ENCODE peak calls at places on chromosome 15, in nine cellular contexts. One of them, this sample, is unnamed.

GRCh38 chr15:70102827-70103226 is 5.1 kb upstream of the TLE3 start:
- DNase-seq in RWPE2: no peak
- DNase-seq in stomach: no peak
- DNase-seq in SK-N-SH: no peak
- DNase-seq in GM23338: no peak
- DNase-seq in body of pancreas: no peak
- DNase-seq in kidney epithelial cell: no peak
- DNase-seq in HCT116: no peak
- DNase-seq in CD4-positive, alpha-beta memory T cell: no peak
- DNase-seq in this sample: no peak

GRCh38 chr15:49435201-49435600 is 12.2 kb downstream of the FGF7 start:
- DNase-seq in RWPE2: no peak
- DNase-seq in stomach: no peak
- DNase-seq in SK-N-SH: no peak
- DNase-seq in GM23338: no peak
- DNase-seq in body of pancreas: no peak
- DNase-seq in kidney epithelial cell: no peak
- DNase-seq in HCT116: no peak
- DNase-seq in CD4-positive, alpha-beta memory T cell: no peak
- DNase-seq in this sample: no peak

GRCh38 chr15:100537326-100537725 is 8.6 kb upstream of the CERS3 start:
- DNase-seq in RWPE2: no peak
- DNase-seq in stomach: no peak
- DNase-seq in SK-N-SH: no peak
- DNase-seq in GM23338: no peak
- DNase-seq in body of pancreas: no peak
- DNase-seq in kidney epithelial cell: no peak
- DNase-seq in HCT116: no peak
- DNase-seq in CD4-positive, alpha-beta memory T cell: no peak
- DNase-seq in this sample: no peak

GRCh38 chr15:51260262-51260661 is 78.1 kb downstream of the CYP19A1 start:
- DNase-seq in RWPE2: no peak
- DNase-seq in stomach: no peak
- DNase-seq in SK-N-SH: peak; percentile 61
- DNase-seq in GM23338: no peak
- DNase-seq in body of pancreas: no peak
- DNase-seq in kidney epithelial cell: no peak
- DNase-seq in HCT116: no peak
- DNase-seq in CD4-positive, alpha-beta memory T cell: no peak
- DNase-seq in this sample: no peak

GRCh38 chr15:69472046-69472445 is 19.4 kb downstream of the RPLP1 start:
- DNase-seq in RWPE2: no peak
- DNase-seq in stomach: no peak
- DNase-seq in SK-N-SH: no peak
- DNase-seq in GM23338: no peak
- DNase-seq in body of pancreas: no peak
- DNase-seq in kidney epithelial cell: no peak
- DNase-seq in HCT116: no peak
- DNase-seq in CD4-positive, alpha-beta memory T cell: no peak
- DNase-seq in this sample: no peak

GRCh38 chr15:49037546-49037940 is 8.7 kb downstream of the SECISBP2L start:
- DNase-seq in RWPE2: no peak
- DNase-seq in stomach: no peak
- DNase-seq in SK-N-SH: no peak
- DNase-seq in GM23338: no peak
- DNase-seq in body of pancreas: no peak
- DNase-seq in kidney epithelial cell: no peak
- DNase-seq in HCT116: no peak
- DNase-seq in CD4-positive, alpha-beta memory T cell: no peak
- DNase-seq in this sample: no peak

GRCh38 chr15:59013246-59013645 is 25.8 kb downstream of the RNF111 start:
- DNase-seq in RWPE2: no peak
- DNase-seq in stomach: no peak
- DNase-seq in SK-N-SH: no peak
- DNase-seq in GM23338: no peak
- DNase-seq in body of pancreas: no peak
- DNase-seq in kidney epithelial cell: no peak
- DNase-seq in HCT116: no peak
- DNase-seq in CD4-positive, alpha-beta memory T cell: no peak
- DNase-seq in this sample: no peak

GRCh38 chr15:61115241-61115640 is 113.9 kb downstream of the RORA start:
- DNase-seq in RWPE2: no peak
- DNase-seq in stomach: no peak
- DNase-seq in SK-N-SH: no peak
- DNase-seq in GM23338: no peak
- DNase-seq in body of pancreas: no peak
- DNase-seq in kidney epithelial cell: no peak
- DNase-seq in HCT116: no peak
- DNase-seq in CD4-positive, alpha-beta memory T cell: no peak
- DNase-seq in this sample: no peak

GRCh38 chr15:82530606-82531379 is 9.5 kb downstream of the RPS17 start:
- DNase-seq in RWPE2: peak; percentile 86
- DNase-seq in stomach: peak; percentile 87
- DNase-seq in SK-N-SH: peak; percentile 82
- DNase-seq in GM23338: peak; percentile 83
- DNase-seq in body of pancreas: peak; percentile 93
- DNase-seq in kidney epithelial cell: peak; percentile 26
- DNase-seq in HCT116: peak; percentile 73
- DNase-seq in CD4-positive, alpha-beta memory T cell: peak; percentile 77
- DNase-seq in this sample: peak; percentile 79

GRCh38 chr15:39497016-39497758 is 83.7 kb upstream of the THBS1 start:
- DNase-seq in RWPE2: no peak
- DNase-seq in stomach: no peak
- DNase-seq in SK-N-SH: no peak
- DNase-seq in GM23338: no peak
- DNase-seq in body of pancreas: no peak
- DNase-seq in kidney epithelial cell: no peak
- DNase-seq in HCT116: no peak
- DNase-seq in CD4-positive, alpha-beta memory T cell: no peak
- DNase-seq in this sample: no peak

GRCh38 chr15:31175484-31175883 is 74.0 kb upstream of the TRPM1 start:
- DNase-seq in RWPE2: no peak
- DNase-seq in stomach: no peak
- DNase-seq in SK-N-SH: no peak
- DNase-seq in GM23338: no peak
- DNase-seq in body of pancreas: no peak
- DNase-seq in kidney epithelial cell: no peak
- DNase-seq in HCT116: no peak
- DNase-seq in CD4-positive, alpha-beta memory T cell: no peak
- DNase-seq in this sample: no peak

GRCh38 chr15:96402403-96402802 is 71.9 kb downstream of the NR2F2 start:
- DNase-seq in RWPE2: no peak
- DNase-seq in stomach: no peak
- DNase-seq in SK-N-SH: no peak
- DNase-seq in GM23338: no peak
- DNase-seq in body of pancreas: no peak
- DNase-seq in kidney epithelial cell: no peak
- DNase-seq in HCT116: no peak
- DNase-seq in CD4-positive, alpha-beta memory T cell: no peak
- DNase-seq in this sample: no peak

GRCh38 chr15:68154923-68155559 is 50.1 kb downstream of the CALML4 start:
- DNase-seq in RWPE2: no peak
- DNase-seq in stomach: peak; percentile 37
- DNase-seq in SK-N-SH: peak; percentile 39
- DNase-seq in GM23338: peak; percentile 83
- DNase-seq in body of pancreas: peak; percentile 43
- DNase-seq in kidney epithelial cell: peak; percentile 31
- DNase-seq in HCT116: peak; percentile 27
- DNase-seq in CD4-positive, alpha-beta memory T cell: peak; percentile 14
- DNase-seq in this sample: no peak

GRCh38 chr15:73628976-73629854 is 4.0 kb downstream of the NPTN start:
- DNase-seq in RWPE2: no peak
- DNase-seq in stomach: no peak
- DNase-seq in SK-N-SH: peak; percentile 35
- DNase-seq in GM23338: no peak
- DNase-seq in body of pancreas: no peak
- DNase-seq in kidney epithelial cell: no peak
- DNase-seq in HCT116: no peak
- DNase-seq in CD4-positive, alpha-beta memory T cell: no peak
- DNase-seq in this sample: no peak

GRCh38 chr15:89876736-89877135 is 17.1 kb downstream of the AP3S2 start:
- DNase-seq in RWPE2: no peak
- DNase-seq in stomach: no peak
- DNase-seq in SK-N-SH: no peak
- DNase-seq in GM23338: no peak
- DNase-seq in body of pancreas: no peak
- DNase-seq in kidney epithelial cell: no peak
- DNase-seq in HCT116: no peak
- DNase-seq in CD4-positive, alpha-beta memory T cell: no peak
- DNase-seq in this sample: no peak
- H3K36me3 ChIP-seq in RWPE2: peaks cover 86% of the 10 kb centered on the region
- H3K36me3 ChIP-seq in stomach: peaks cover 77% of the 10 kb centered on the region
- H3K36me3 ChIP-seq in SK-N-SH: peaks cover 25% of the 10 kb centered on the region
- H3K36me3 ChIP-seq in GM23338: no peaks in the 10 kb centered on the region
- H3K36me3 ChIP-seq in body of pancreas: no peaks in the 10 kb centered on the region
- H3K36me3 ChIP-seq in kidney epithelial cell: no peaks in the 10 kb centered on the region
- H3K36me3 ChIP-seq in HCT116: peaks cover 21% of the 10 kb centered on the region
- H3K36me3 ChIP-seq in CD4-positive, alpha-beta memory T cell: peaks cover under 1% of the 10 kb centered on the region
- H3K36me3 ChIP-seq in this sample: peaks cover 68% of the 10 kb centered on the region

GRCh38 chr15:44647036-44647435 is 16.4 kb downstream of the SPG11 start:
- DNase-seq in RWPE2: no peak
- DNase-seq in stomach: no peak
- DNase-seq in SK-N-SH: no peak
- DNase-seq in GM23338: no peak
- DNase-seq in body of pancreas: no peak
- DNase-seq in kidney epithelial cell: no peak
- DNase-seq in HCT116: no peak
- DNase-seq in CD4-positive, alpha-beta memory T cell: no peak
- DNase-seq in this sample: no peak
- H3K36me3 ChIP-seq in RWPE2: peaks cover 82% of the 10 kb centered on the region
- H3K36me3 ChIP-seq in stomach: peaks cover 72% of the 10 kb centered on the region
- H3K36me3 ChIP-seq in SK-N-SH: peaks cover 33% of the 10 kb centered on the region
- H3K36me3 ChIP-seq in GM23338: peaks cover 10% of the 10 kb centered on the region
- H3K36me3 ChIP-seq in body of pancreas: no peaks in the 10 kb centered on the region
- H3K36me3 ChIP-seq in kidney epithelial cell: peaks cover 2% of the 10 kb centered on the region
- H3K36me3 ChIP-seq in HCT116: peaks cover 36% of the 10 kb centered on the region
- H3K36me3 ChIP-seq in CD4-positive, alpha-beta memory T cell: peaks cover 33% of the 10 kb centered on the region
- H3K36me3 ChIP-seq in this sample: peaks cover 76% of the 10 kb centered on the region

GRCh38 chr15:78004222-78004727 is 73.2 kb downstream of the TBC1D2B start:
- DNase-seq in RWPE2: no peak
- DNase-seq in stomach: no peak
- DNase-seq in SK-N-SH: no peak
- DNase-seq in GM23338: no peak
- DNase-seq in body of pancreas: peak; percentile 48
- DNase-seq in kidney epithelial cell: no peak
- DNase-seq in HCT116: no peak
- DNase-seq in CD4-positive, alpha-beta memory T cell: no peak
- DNase-seq in this sample: no peak

GRCh38 chr15:78004919-78005634 is 72.4 kb downstream of the TBC1D2B start:
- DNase-seq in RWPE2: no peak
- DNase-seq in stomach: peak; percentile 84
- DNase-seq in SK-N-SH: peak; percentile 80
- DNase-seq in GM23338: no peak
- DNase-seq in body of pancreas: peak; percentile 88
- DNase-seq in kidney epithelial cell: no peak
- DNase-seq in HCT116: no peak
- DNase-seq in CD4-positive, alpha-beta memory T cell: no peak
- DNase-seq in this sample: peak; percentile 77

GRCh38 chr15:78007211-78007956 is 70.1 kb downstream of the TBC1D2B start:
- DNase-seq in RWPE2: no peak
- DNase-seq in stomach: no peak
- DNase-seq in SK-N-SH: no peak
- DNase-seq in GM23338: no peak
- DNase-seq in body of pancreas: peak; percentile 76
- DNase-seq in kidney epithelial cell: no peak
- DNase-seq in HCT116: no peak
- DNase-seq in CD4-positive, alpha-beta memory T cell: no peak
- DNase-seq in this sample: no peak

GRCh38 chr15:78007965-78008886 is 69.3 kb downstream of the TBC1D2B start:
- DNase-seq in RWPE2: no peak
- DNase-seq in stomach: peak; percentile 92
- DNase-seq in SK-N-SH: no peak
- DNase-seq in GM23338: no peak
- DNase-seq in body of pancreas: peak; percentile 97
- DNase-seq in kidney epithelial cell: no peak
- DNase-seq in HCT116: no peak
- DNase-seq in CD4-positive, alpha-beta memory T cell: no peak
- DNase-seq in this sample: peak; percentile 70

DNA sequence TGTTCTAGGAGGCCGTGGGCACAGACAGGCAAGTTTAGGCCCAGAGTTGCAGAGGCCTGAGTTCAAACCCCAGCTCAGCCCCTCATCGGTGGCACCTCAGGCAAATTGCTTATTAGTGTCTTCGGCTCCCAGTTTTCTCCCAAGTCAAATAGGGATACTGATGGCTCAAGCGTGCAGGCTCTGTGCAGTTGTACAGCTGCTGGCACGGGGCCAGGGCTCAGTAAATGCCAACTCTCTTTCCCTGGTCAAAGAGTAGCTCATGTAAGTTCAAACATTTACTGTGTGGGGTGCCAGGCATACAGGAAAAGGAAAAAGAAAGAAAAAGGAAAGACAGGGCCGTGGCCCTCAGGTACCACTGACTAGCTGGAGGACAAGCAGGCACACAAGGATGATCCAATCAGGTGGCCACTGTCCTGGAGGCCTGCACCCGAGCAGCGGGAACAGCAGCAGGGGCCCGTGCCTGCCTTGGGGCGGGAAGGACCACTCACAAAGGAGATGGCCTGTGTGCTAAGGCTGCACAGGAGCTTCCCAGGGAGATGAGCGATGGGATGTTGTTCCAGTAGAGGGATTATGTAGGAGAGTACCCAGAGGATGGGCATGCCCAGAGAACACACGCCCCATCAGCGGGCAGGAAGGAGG is 70.8 kb downstream of the TBC1D2B start:
- DNase-seq in RWPE2: no peak
- DNase-seq in stomach: peak; percentile 94
- DNase-seq in SK-N-SH: no peak
- DNase-seq in GM23338: no peak
- DNase-seq in body of pancreas: peak; percentile 90
- DNase-seq in kidney epithelial cell: no peak
- DNase-seq in HCT116: no peak
- DNase-seq in CD4-positive, alpha-beta memory T cell: no peak
- DNase-seq in this sample: no peak
- H3K36me3 ChIP-seq in RWPE2: peaks cover 88% of the 10 kb centered on the region
- H3K36me3 ChIP-seq in stomach: peaks cover 85% of the 10 kb centered on the region
- H3K36me3 ChIP-seq in SK-N-SH: peaks cover 37% of the 10 kb centered on the region
- H3K36me3 ChIP-seq in GM23338: peaks cover 4% of the 10 kb centered on the region
- H3K36me3 ChIP-seq in body of pancreas: no peaks in the 10 kb centered on the region
- H3K36me3 ChIP-seq in kidney epithelial cell: peaks cover 3% of the 10 kb centered on the region
- H3K36me3 ChIP-seq in HCT116: peaks cover 8% of the 10 kb centered on the region
- H3K36me3 ChIP-seq in CD4-positive, alpha-beta memory T cell: peaks cover 76% of the 10 kb centered on the region
- H3K36me3 ChIP-seq in this sample: peaks cover 87% of the 10 kb centered on the region

GRCh38 chr15:40696228-40696627 is 1.3 kb downstream of the RAD51 start:
- DNase-seq in RWPE2: no peak
- DNase-seq in stomach: no peak
- DNase-seq in SK-N-SH: no peak
- DNase-seq in GM23338: no peak
- DNase-seq in body of pancreas: no peak
- DNase-seq in kidney epithelial cell: no peak
- DNase-seq in HCT116: no peak
- DNase-seq in CD4-positive, alpha-beta memory T cell: no peak
- DNase-seq in this sample: no peak

GRCh38 chr15:40697916-40698315 is 2.9 kb downstream of the RAD51 start:
- DNase-seq in RWPE2: no peak
- DNase-seq in stomach: no peak
- DNase-seq in SK-N-SH: no peak
- DNase-seq in GM23338: no peak
- DNase-seq in body of pancreas: no peak
- DNase-seq in kidney epithelial cell: no peak
- DNase-seq in HCT116: no peak
- DNase-seq in CD4-positive, alpha-beta memory T cell: no peak
- DNase-seq in this sample: no peak

GRCh38 chr15:40706121-40706520 is 11.1 kb downstream of the RAD51 start:
- DNase-seq in RWPE2: no peak
- DNase-seq in stomach: no peak
- DNase-seq in SK-N-SH: no peak
- DNase-seq in GM23338: no peak
- DNase-seq in body of pancreas: no peak
- DNase-seq in kidney epithelial cell: no peak
- DNase-seq in HCT116: no peak
- DNase-seq in CD4-positive, alpha-beta memory T cell: no peak
- DNase-seq in this sample: no peak

GRCh38 chr15:40702077-40702476 is 7.1 kb downstream of the RAD51 start:
- DNase-seq in RWPE2: no peak
- DNase-seq in stomach: no peak
- DNase-seq in SK-N-SH: peak; percentile 36
- DNase-seq in GM23338: peak; percentile 35
- DNase-seq in body of pancreas: no peak
- DNase-seq in kidney epithelial cell: no peak
- DNase-seq in HCT116: no peak
- DNase-seq in CD4-positive, alpha-beta memory T cell: peak; percentile 26
- DNase-seq in this sample: no peak
- H3K36me3 ChIP-seq in RWPE2: peaks cover 97% of the 10 kb centered on the region
- H3K36me3 ChIP-seq in stomach: no peaks in the 10 kb centered on the region
- H3K36me3 ChIP-seq in SK-N-SH: peaks cover 6% of the 10 kb centered on the region
- H3K36me3 ChIP-seq in GM23338: peaks cover 64% of the 10 kb centered on the region
- H3K36me3 ChIP-seq in body of pancreas: no peaks in the 10 kb centered on the region
- H3K36me3 ChIP-seq in kidney epithelial cell: no peaks in the 10 kb centered on the region
- H3K36me3 ChIP-seq in HCT116: peaks cover 45% of the 10 kb centered on the region
- H3K36me3 ChIP-seq in CD4-positive, alpha-beta memory T cell: no peaks in the 10 kb centered on the region
- H3K36me3 ChIP-seq in this sample: no peaks in the 10 kb centered on the region

This sample was measured in lower lobe of right lung.